ENCODE peak calls at places on chromosomes 6 and 20, in five cellular contexts. Y, P, N, M and C are unnamed samples.
A peak's percentile ranks its signal among the peaks of the same experiment; 100 is the strongest.

GRCh38 chr20:62142252-62143117 is 709 bp downstream of the PSMA7 start:
- DNase-seq in Y (no peak), P (no peak), N (no peak), M (peak; percentile 35), C (no peak)

GRCh38 chr6:1135726-1136414 is 176.0 kb upstream of the FOXQ1 start:
- DNase-seq in Y (no peak), P (no peak), N (no peak), M (no peak), C (no peak)

GRCh38 chr20:7031222-7031621 is 263.7 kb downstream of the BMP2 start:
- DNase-seq in Y (no peak), P (no peak), N (no peak), M (peak; percentile 14), C (peak; percentile 52)

GRCh38 chr20:2798814-2799213 is 1.6 kb downstream of the CPXM1 start:
- DNase-seq in Y (no peak), P (no peak), N (no peak), M (no peak), C (peak; percentile 59)

GRCh38 chr6:24381476-24382219 is 21.1 kb upstream of the MRS2 start:
- DNase-seq in Y (no peak), P (no peak), N (no peak), M (no peak), C (no peak)

GRCh38 chr6:32668226-32668747 is 1.8 kb upstream of the HLA-DQB1 start:
- DNase-seq in Y (no peak), P (no peak), N (no peak), M (no peak), C (peak; percentile 76)

GRCh38 chr6:27279513-27280063 is 32.1 kb downstream of the PRSS16 start:
- DNase-seq in Y (no peak), P (no peak), N (no peak), M (peak; percentile 12), C (no peak)

GRCh38 chr20:8764289-8764962 is 304.5 kb upstream of the PLCB4 start:
- DNase-seq in Y (no peak), P (no peak), N (no peak), M (no peak), C (peak; percentile 37)

GRCh38 chr6:134009876-134010275 is 42.5 kb downstream of the SLC2A12 start:
- DNase-seq in Y (no peak), P (no peak), N (no peak), M (no peak), C (no peak)

GRCh38 chr20:45461225-45461624 is 8.3 kb upstream of the WFDC2 start:
- DNase-seq in Y (no peak), P (no peak), N (no peak), M (no peak), C (no peak)

GRCh38 chr6:151136141-151136755 is 103.5 kb upstream of the AKAP12 start:
- DNase-seq in Y (no peak), P (no peak), N (no peak), M (no peak), C (no peak)

GRCh38 chr20:57682184-57683038 is 27.4 kb downstream of the PMEPA1 start:
- DNase-seq in Y (no peak), P (no peak), N (peak; percentile 58), M (no peak), C (no peak)

GRCh38 chr6:107822154-107823046 is 1.7 kb downstream of the SCML4 start:
- DNase-seq in Y (no peak), P (no peak), N (no peak), M (no peak), C (peak; percentile 16)

GRCh38 chr20:33187491-33187890 is 19.5 kb downstream of the BPIFA2 start:
- DNase-seq in Y (no peak), P (no peak), N (no peak), M (no peak), C (no peak)

GRCh38 chr20:13139459-13140150 is 81.5 kb upstream of the ISM1 start:
- DNase-seq in Y (no peak), P (peak; percentile 28), N (no peak), M (no peak), C (peak; percentile 13)

GRCh38 chr6:76593668-76594067 is 521.2 kb upstream of the IMPG1 start:
- DNase-seq in Y (no peak), P (no peak), N (no peak), M (no peak), C (no peak)

GRCh38 chr6:81734081-81734480 is 18.4 kb downstream of the TENT5A start:
- DNase-seq in Y (no peak), P (no peak), N (no peak), M (no peak), C (peak; percentile 46)

GRCh38 chr6:90216081-90216977 is 80.3 kb downstream of the BACH2 start:
- DNase-seq in Y (no peak), P (no peak), N (no peak), M (peak; percentile 12), C (peak; percentile 46)

DNA sequence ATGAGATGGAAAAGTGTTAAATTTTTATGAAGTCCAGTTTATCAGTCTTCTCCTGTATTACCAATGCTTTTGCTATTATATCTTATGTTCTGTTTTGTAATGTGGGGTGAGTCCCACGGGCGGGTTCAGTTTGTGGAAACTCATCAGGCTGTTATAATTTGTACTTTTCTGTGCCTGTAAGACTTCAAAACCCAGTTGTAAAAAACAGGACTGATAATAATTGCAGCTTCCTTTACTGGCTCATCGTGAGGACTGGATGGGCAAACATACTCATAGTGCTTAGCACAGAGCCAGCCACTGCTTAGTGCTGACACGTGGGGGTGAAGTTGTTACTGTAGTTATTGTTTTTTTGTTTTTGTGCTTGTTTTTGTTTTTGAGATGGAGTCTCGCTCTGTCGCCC is 45.6 kb downstream of the TGM2 start:
- DNase-seq in Y (no peak), P (no peak), N (no peak), M (no peak), C (no peak)
- TF ChIP-seq CTCF in Y (no peak), P (no peak), N (no peak), M (no peak), C (no peak)

DNA sequence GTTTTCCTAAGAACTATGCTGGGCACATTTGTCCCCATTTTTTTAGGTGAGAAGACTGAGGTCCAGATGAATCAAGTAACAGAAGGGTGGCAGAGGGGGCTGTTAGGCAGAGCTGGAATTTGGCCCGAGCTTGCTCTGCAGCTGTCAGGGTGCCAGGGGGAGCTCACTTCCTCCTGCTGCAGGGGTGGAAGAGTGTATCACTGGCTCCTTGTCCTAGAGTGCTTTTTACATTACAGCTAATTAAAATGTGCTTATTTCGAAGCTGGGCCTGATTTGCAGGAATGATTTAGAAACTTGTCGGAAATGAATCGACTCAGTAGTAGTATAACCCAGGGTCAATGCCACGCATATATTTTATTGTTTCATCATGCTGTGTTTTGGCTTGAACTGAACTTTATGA is 11.1 kb downstream of the TOX2 start:
- DNase-seq in Y (peak; percentile 38), P (peak; percentile 79), N (no peak), M (no peak), C (peak; percentile 47)
- TF ChIP-seq CTCF in Y (peak; percentile 21), P (no peak), N (no peak), M (no peak), C (peak; percentile 17)

GRCh38 chr6:137013738-137014602 is 30.8 kb downstream of the IL20RA start:
- DNase-seq in Y (no peak), P (peak; percentile 36), N (no peak), M (no peak), C (peak; percentile 77)
- TF ChIP-seq CTCF in Y (peak; percentile 46), P (peak; percentile 61), N (peak; percentile 35), M (no peak), C (peak; percentile 77)

DNA sequence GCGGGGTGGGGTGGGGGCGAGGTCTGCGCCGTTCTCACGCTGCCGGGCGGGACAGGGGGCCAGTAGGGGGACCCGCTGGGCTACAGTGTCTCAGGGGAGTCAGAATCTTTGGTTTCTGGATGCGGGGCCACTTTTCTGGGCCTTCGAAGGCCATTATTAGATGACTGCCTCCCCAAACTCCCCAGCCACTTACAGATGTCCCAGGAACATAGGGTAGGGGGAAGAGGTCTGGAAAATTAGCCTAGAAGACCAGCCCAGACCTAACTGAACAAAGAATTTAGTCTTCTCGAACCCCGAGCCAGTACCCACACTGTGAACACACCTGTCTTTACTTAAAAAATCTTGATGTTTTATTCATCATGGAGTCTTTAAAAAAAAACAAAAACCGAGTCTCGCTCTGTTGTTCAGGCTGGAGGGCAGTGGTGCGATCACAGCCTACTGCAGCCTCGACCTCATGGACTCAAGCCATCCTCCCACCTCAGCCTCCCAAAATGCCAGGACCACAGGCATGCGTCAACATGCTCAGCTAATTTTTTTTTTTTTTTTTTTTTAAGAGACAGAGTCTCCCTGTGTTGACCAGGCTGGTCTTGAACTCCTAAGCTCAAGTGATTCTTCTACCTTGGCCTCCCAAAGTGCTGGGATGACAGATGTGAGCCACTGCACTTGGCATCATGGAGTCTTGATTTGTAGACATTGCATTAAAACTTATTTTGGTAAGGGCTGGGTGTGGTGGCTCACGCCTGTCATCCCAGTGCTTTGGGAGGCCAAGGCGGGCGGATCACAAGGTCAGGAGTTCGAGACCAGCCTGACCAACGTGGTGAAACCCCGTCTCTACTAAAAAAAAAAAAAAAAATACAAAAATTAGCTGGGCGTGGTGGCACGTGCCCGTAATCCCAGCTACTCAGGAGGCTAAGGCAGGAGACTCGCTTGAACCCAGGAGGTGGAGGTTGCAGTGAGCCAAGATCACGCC is 3.3 kb upstream of the SLC29A1 start:
- DNase-seq in Y (no peak), P (no peak), N (no peak), M (no peak), C (no peak)
- TF ChIP-seq CTCF in Y (no peak), P (no peak), N (no peak), M (no peak), C (no peak)

DNA sequence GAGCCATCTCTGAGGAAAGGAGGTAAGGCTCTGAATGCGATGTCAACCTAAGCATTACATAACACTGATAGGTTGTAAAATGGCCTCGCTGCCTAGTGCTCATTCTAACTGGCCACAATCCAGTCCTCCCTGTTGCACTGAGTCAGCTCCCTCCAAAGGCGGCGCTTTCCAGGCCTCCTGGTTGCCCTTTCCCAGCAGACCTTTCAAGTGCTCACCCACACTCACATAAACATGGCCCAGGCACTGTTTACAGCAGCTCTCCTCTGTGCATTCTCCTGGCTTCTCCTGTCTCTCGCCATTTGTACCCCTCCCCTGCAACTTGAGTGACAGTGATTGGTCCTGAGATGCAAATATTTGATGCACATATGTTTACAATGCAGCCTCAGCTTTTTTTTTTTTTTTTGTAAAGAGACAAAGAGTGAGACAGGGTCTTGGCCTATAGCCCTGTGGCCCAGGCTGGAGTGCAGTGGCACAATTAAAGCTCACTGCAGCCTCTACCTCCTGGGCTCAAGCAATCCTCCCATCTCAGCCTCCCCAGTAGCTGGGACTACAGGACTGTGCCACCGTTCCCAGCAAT is 36.8 kb upstream of the PRND start:
- DNase-seq in Y (no peak), P (peak; percentile 41), N (no peak), M (no peak), C (peak; percentile 62)
- TF ChIP-seq CTCF in Y (no peak), P (no peak), N (no peak), M (no peak), C (peak; percentile 31)

DNA sequence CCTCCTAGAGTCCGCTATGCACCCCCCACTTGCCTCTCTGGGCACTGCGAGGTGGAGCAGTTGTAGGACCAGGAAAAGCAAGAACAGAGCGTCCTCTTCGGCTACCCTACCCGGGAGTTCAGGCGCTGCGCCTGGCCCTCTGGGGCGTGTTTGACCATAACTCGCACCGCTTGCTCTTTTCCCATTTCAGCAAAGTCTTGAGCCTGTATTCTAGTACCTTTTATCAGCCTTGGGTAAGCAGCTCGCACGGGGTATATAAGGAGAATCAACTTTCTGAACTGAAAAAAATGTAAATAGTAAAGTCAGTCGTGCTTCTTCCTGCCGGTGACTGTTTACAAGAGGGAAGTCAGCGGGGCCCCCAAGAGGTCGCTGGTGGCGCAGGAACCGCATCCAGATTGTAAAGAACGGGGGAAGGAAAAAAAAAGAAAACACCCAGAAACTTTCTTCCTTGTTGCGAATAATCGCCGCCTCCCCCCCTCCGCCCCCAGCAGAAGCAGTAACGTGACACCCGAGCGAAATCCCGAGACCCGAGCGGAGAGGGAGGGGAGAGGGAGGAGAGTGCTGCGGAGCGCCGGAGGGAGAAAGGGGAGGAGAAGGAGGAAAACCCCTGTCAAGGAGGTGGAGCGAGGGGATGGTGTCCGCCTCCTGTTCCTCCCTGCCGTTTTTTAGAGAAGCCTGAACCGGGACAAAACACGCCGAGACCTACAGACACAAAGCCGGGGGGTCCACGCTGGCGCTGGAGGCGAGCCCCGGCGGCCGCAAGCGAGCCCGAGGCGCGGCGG is at the start of gene UST:
- DNase-seq in Y (peak; percentile 78), P (peak; percentile 97), N (peak; percentile 53), M (peak; percentile 76), C (peak; percentile 96)
- TF ChIP-seq CTCF in Y (peak; percentile 57), P (peak; percentile 38), N (peak; percentile 19), M (no peak), C (peak; percentile 49)